ENCODE peak calls at places on chromosomes 4 and X, in four cellular contexts. S is WTC11, Y is HepG2, L is HEK293T. E is an unnamed sample.

GRCh38 chrX:106932492-106932923 is 12.3 kb downstream of the CLDN2 start:
- DNase-seq in S (no peak), Y (peak), L (no peak), E (no peak)

GRCh38 chr4:98557497-98557896 is 100.9 kb downstream of the TSPAN5 start:
- DNase-seq in S (no peak), Y (no peak), L (no peak), E (no peak)

GRCh38 chr4:93368968-93369367 is 459.6 kb upstream of the ATOH1 start:
- DNase-seq in S (no peak), Y (no peak), L (no peak), E (no peak)

GRCh38 chr4:169340834-169341233 is 70.1 kb upstream of the SH3RF1 start:
- DNase-seq in S (no peak), Y (no peak), L (no peak), E (no peak)

GRCh38 chr4:15651682-15652081 is 3.5 kb downstream of the FBXL5 start:
- DNase-seq in S (no peak), Y (no peak), L (no peak), E (no peak)

GRCh38 chr4:71472946-71473345 is 134.1 kb downstream of the SLC4A4 start:
- DNase-seq in S (no peak), Y (no peak), L (no peak), E (no peak)

GRCh38 chr4:17788956-17789355 is 7.5 kb upstream of the FAM184B start:
- DNase-seq in S (no peak), Y (no peak), L (no peak), E (no peak)

GRCh38 chr4:48665555-48666186 is 114.4 kb downstream of the FRYL start:
- DNase-seq in S (no peak), Y (no peak), L (no peak), E (no peak)

GRCh38 chr4:109263721-109264120 is 38.7 kb downstream of the COL25A1 start:
- DNase-seq in S (no peak), Y (no peak), L (no peak), E (no peak)

GRCh38 chr4:48742412-48742811 is 37.7 kb downstream of the FRYL start:
- DNase-seq in S (no peak), Y (no peak), L (no peak), E (no peak)

GRCh38 chrX:71225661-71226060 is 2.6 kb downstream of the GJB1 start:
- DNase-seq in S (no peak), Y (no peak), L (no peak), E (no peak)

GRCh38 chr4:113222006-113222405 is 172.6 kb downstream of the ANK2 start:
- DNase-seq in S (no peak), Y (no peak), L (no peak), E (no peak)

GRCh38 chrX:149374751-149375150 is 130.4 kb downstream of the IDS start:
- DNase-seq in S (no peak), Y (no peak), L (no peak), E (no peak)

GRCh38 chr4:23763559-23763958 is 126.3 kb downstream of the PPARGC1A start:
- DNase-seq in S (no peak), Y (peak), L (no peak), E (no peak)

GRCh38 chr4:146212781-146213180 is 1.6 kb upstream of the REELD1 start:
- DNase-seq in S (no peak), Y (no peak), L (no peak), E (no peak)

GRCh38 chrX:49041683-49042529 is 1.3 kb downstream of the TFE3 start:
- DNase-seq in S (no peak), Y (no peak), L (no peak), E (no peak)

GRCh38 chr4:84855774-84856173 is 110.7 kb downstream of the WDFY3 start:
- DNase-seq in S (no peak), Y (peak), L (no peak), E (no peak)

GRCh38 chrX:40943093-40943641 is 142.1 kb upstream of the USP9X start:
- DNase-seq in S (no peak), Y (no peak), L (no peak), E (no peak)

GRCh38 chrX:35090801-35091200 is 148.2 kb downstream of the FAM47B start:
- DNase-seq in S (no peak), Y (no peak), L (no peak), E (no peak)

GRCh38 chrX:38206036-38206435 is 14.6 kb downstream of the SRPX start:
- DNase-seq in S (no peak), Y (no peak), L (no peak), E (no peak)

GRCh38 chrX:122641826-122642225 is 542.3 kb upstream of the GRIA3 start:
- DNase-seq in S (no peak), Y (no peak), L (no peak), E (no peak)

GRCh38 chrX:138745215-138745614 is 33.7 kb upstream of the FGF13 start:
- DNase-seq in S (no peak), Y (peak), L (peak), E (peak)

GRCh38 chrX:40247848-40248622 is 150.3 kb upstream of the BCOR start:
- DNase-seq in S (no peak), Y (no peak), L (no peak), E (peak)

GRCh38 chr4:25779021-25779420 is 83.8 kb downstream of the SEL1L3 start:
- DNase-seq in S (no peak), Y (no peak), L (no peak), E (no peak)

GRCh38 chrX:66176134-66176533 is 12.1 kb downstream of the HEPH start:
- DNase-seq in S (no peak), Y (no peak), L (no peak), E (no peak)

GRCh38 chr4:88630756-88631155 is 38.5 kb downstream of the HERC3 start:
- DNase-seq in S (no peak), Y (no peak), L (no peak), E (no peak)

GRCh38 chrX:111490683-111491082 is 20.8 kb upstream of the SERTM2 start:
- DNase-seq in S (no peak), Y (no peak), L (no peak), E (no peak)

GRCh38 chrX:50613846-50614245 is 143.2 kb upstream of the DGKK start:
- DNase-seq in S (no peak), Y (no peak), L (no peak), E (no peak)

GRCh38 chr4:139167774-139168444 is 9.1 kb downstream of the ELF2 start:
- DNase-seq in S (no peak), Y (peak), L (peak), E (peak)

GRCh38 chr4:175542787-175543186 is 269.3 kb downstream of the GPM6A start:
- DNase-seq in S (no peak), Y (no peak), L (no peak), E (no peak)

GRCh38 chr4:6198278-6198677 is 2.1 kb downstream of the JAKMIP1 start:
- DNase-seq in S (no peak), Y (no peak), L (no peak), E (no peak)

GRCh38 chr4:10119263-10119662 is 2.7 kb upstream of the WDR1 start:
- DNase-seq in S (no peak), Y (no peak), L (no peak), E (no peak)

GRCh38 chrX:115988825-115989224 is 181.7 kb upstream of the AGTR2 start:
- DNase-seq in S (no peak), Y (no peak), L (no peak), E (no peak)

GRCh38 chr4:183838987-183839712 is 66.0 kb upstream of the STOX2 start:
- DNase-seq in S (no peak), Y (no peak), L (no peak), E (no peak)

GRCh38 chrX:13109811-13110210 is 65.4 kb upstream of the FAM9C start:
- DNase-seq in S (no peak), Y (no peak), L (no peak), E (no peak)

GRCh38 chr4:40473578-40474388 is 138.7 kb downstream of the CHRNA9 start:
- DNase-seq in S (no peak), Y (peak), L (no peak), E (no peak)

GRCh38 chr4:144267084-144267483 is 126.6 kb upstream of the GYPA start:
- DNase-seq in S (no peak), Y (no peak), L (no peak), E (no peak)

GRCh38 chr4:174707897-174708296 is 121.2 kb downstream of the GLRA3 start:
- DNase-seq in S (no peak), Y (no peak), L (no peak), E (no peak)

GRCh38 chr4:3250956-3251690 is 2.2 kb downstream of the MSANTD1 start:
- DNase-seq in S (no peak), Y (no peak), L (no peak), E (no peak)

GRCh38 chr4:3249681-3250437 is 900 bp downstream of the MSANTD1 start:
- DNase-seq in S (no peak), Y (no peak), L (no peak), E (no peak)

GRCh38 chr4:3248811-3249661 is at the start of gene MSANTD1:
- DNase-seq in S (no peak), Y (no peak), L (no peak), E (peak)

GRCh38 chr4:3251691-3252479 is 2.9 kb downstream of the MSANTD1 start:
- DNase-seq in S (peak), Y (no peak), L (no peak), E (no peak)

DNA sequence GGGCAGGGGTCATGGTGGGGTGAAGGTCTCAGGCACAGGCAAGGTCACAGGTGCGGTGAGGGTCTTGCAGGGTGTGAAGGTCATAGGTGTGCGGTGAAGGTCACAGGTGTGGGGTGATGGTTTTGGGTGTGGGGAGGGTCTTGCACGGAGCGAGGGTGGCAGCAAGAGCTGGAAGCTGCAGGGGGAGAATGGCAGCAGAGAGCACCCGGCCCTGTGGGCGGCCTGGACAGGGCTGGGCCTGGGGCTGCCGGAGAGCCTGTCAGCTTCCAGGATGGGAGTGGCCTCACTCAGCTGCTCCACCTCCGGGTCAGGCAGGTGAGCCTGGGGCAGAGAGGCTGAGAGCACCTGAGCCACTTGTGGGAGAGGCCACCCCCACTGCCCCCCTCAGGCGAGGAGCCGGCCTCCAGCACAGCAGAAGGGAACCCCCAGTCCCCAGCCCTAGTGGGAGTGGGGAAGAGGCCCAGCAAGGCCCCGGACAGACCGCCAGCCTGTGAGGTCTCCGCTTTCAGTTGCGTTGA is 1.5 kb downstream of the MSANTD1 start:
- DNase-seq in S (peak), Y (peak), L (no peak), E (no peak)
- TF ChIP-seq ELF4 in S (no peak), Y (no peak), L (no peak), E (no peak)

GRCh38 chrX:77937291-77937690 is 26.8 kb downstream of the ATP7A start:
- DNase-seq in S (no peak), Y (no peak), L (no peak), E (no peak)
- TF ChIP-seq ELF4 in S (no peak), Y (no peak), L (no peak), E (no peak)

GRCh38 chrX:9677098-9677739 is 88.4 kb downstream of the GPR143 start:
- DNase-seq in S (no peak), Y (no peak), L (no peak), E (no peak)

GRCh38 chrX:9676738-9677097 is 88.9 kb downstream of the GPR143 start:
- DNase-seq in S (no peak), Y (no peak), L (no peak), E (no peak)

GRCh38 chrX:9671998-9672397 is 93.6 kb downstream of the GPR143 start:
- DNase-seq in S (no peak), Y (no peak), L (no peak), E (no peak)

GRCh38 chrX:9678215-9678980 is 87.2 kb downstream of the GPR143 start:
- DNase-seq in S (no peak), Y (no peak), L (no peak), E (no peak)

GRCh38 chrX:9676311-9676710 is 89.3 kb downstream of the GPR143 start:
- DNase-seq in S (no peak), Y (no peak), L (no peak), E (no peak)
- TF ChIP-seq ELF4 in S (no peak), Y (no peak), L (no peak), E (no peak)

GRCh38 chrX:19846995-19847790 is 40.2 kb downstream of the SH3KBP1 start:
- DNase-seq in S (no peak), Y (no peak), L (no peak), E (peak)
- TF ChIP-seq ELF4 in S (no peak), Y (no peak), L (no peak), E (no peak)

DNA sequence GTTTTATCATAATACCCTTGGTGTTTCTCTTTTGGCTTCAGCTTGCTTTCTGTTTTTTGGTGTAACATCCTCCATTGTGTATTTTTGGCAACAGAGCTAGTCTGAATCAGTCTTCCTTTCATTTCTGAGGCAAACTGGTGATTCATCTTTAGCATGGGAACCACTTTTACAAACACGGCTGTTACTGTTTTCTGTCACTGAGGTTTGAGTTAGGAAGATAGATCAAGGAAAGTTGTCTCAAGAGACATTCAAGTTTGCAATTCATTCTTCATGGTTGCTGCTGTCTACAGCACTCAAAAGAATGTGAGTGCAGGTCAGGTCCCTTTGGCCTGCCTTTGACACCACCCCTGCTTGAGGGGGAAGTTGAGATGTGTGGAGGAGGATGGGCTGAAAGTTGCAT is 36.3 kb downstream of the IL21 start:
- DNase-seq in S (no peak), Y (no peak), L (no peak), E (no peak)
- TF ChIP-seq ELF4 in S (no peak), Y (no peak), L (no peak), E (no peak)

DNA sequence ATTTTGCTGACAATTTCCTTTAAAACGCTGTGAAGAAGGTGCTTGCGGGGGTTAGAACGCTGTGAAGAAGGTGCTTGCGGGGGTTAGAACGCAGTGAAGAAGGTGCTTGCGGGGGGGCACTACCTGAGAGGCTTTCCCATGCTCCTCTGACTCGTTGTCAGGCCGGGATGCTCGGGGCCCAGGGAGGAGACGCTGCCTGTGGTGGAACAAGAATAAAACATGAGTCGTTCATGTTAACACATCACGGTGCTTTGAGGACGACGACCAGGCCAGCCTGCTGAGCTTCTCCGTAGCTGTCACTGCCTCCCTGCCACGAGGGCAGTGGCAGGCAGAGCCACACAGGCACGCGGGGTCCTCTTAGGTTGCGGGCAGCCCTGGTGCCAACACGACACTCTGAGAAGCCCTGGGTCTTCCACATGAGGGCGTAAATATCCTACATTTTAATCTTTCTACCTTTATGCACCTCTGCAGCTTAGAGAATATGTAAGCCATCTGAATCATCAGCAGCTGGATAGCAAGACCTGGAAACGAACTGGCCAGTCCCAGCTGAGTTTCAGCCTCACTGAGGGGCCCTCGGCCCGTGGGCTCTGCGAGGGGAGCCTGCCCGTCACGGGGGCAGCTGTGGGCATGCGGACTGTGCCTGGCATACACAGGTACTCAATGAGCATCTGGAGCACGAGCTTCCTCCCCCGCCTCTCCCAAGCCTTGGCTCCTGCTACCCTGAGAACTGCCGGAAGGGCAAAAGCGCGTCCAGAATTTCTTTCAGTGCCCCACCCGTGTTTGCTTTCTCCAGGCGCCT is 47.0 kb downstream of the FGFRL1 start:
- DNase-seq in S (no peak), Y (no peak), L (no peak), E (no peak)
- TF ChIP-seq ELF4 in S (no peak), Y (no peak), L (no peak), E (no peak)

GRCh38 chr4:33065749-33066148 is 2345.6 kb downstream of the PCDH7 start:
- DNase-seq in S (no peak), Y (no peak), L (no peak), E (no peak)

GRCh38 chr4:33063238-33063637 is 2343.1 kb downstream of the PCDH7 start:
- DNase-seq in S (no peak), Y (no peak), L (no peak), E (no peak)

GRCh38 chr4:33062155-33062554 is 2342.0 kb downstream of the PCDH7 start:
- DNase-seq in S (no peak), Y (no peak), L (no peak), E (no peak)

GRCh38 chr4:33060873-33061542 is 2340.8 kb downstream of the PCDH7 start:
- DNase-seq in S (peak), Y (peak), L (peak), E (peak)

GRCh38 chr4:33061727-33062126 is 2341.6 kb downstream of the PCDH7 start:
- DNase-seq in S (no peak), Y (no peak), L (no peak), E (no peak)
- TF ChIP-seq ELF4 in S (no peak), Y (no peak), L (no peak), E (no peak)

GRCh38 chr4:3254302-3255131 is 5.6 kb downstream of the MSANTD1 start:
- DNase-seq in S (peak), Y (no peak), L (no peak), E (no peak)

GRCh38 chr4:3255611-3256186 is 6.7 kb downstream of the MSANTD1 start:
- DNase-seq in S (peak), Y (no peak), L (no peak), E (no peak)

GRCh38 chr4:3252480-3252828 is 3.5 kb downstream of the MSANTD1 start:
- DNase-seq in S (no peak), Y (no peak), L (no peak), E (no peak)

GRCh38 chr4:3252831-3253641 is 4.1 kb downstream of the MSANTD1 start:
- DNase-seq in S (peak), Y (no peak), L (no peak), E (no peak)

GRCh38 chr4:3253808-3254207 is 4.8 kb downstream of the MSANTD1 start:
- DNase-seq in S (peak), Y (no peak), L (no peak), E (no peak)
- TF ChIP-seq ELF4 in S (no peak), Y (no peak), L (no peak), E (no peak)

GRCh38 chrX:110138557-110138956 is 135.6 kb downstream of the TMEM164 start:
- DNase-seq in S (no peak), Y (no peak), L (no peak), E (no peak)
- TF ChIP-seq ELF4 in S (no peak), Y (no peak), L (no peak), E (no peak)

E was measured in K562.